ENCODE peak calls at places on chromosomes 12 and 14, in five cellular contexts. C, D, O, Z and L are unnamed samples. For H3K27me3, the result is how much of the 10 kb centered on the place peaks cover.

GRCh38 chr14:75831455-75831854 is 150.3 kb downstream of the TGFB3 start:
- DNase-seq in O (no peak), D (no peak), Z (peak), C (peak), L (peak)

GRCh38 chr12:117042171-117042809 is 56.9 kb downstream of the TESC start:
- DNase-seq in D (no peak), O (no peak), C (peak), Z (no peak), L (peak)

GRCh38 chr14:64845878-64846277 is 33.8 kb downstream of the SPTB start:
- DNase-seq in C (peak), D (no peak), O (no peak), Z (no peak), L (no peak)

GRCh38 chr14:61444215-61444768 is 122.9 kb downstream of the PRKCH start:
- DNase-seq in O (no peak), C (no peak), D (no peak), Z (no peak), L (no peak)

GRCh38 chr12:68259318-68259940 is 6.0 kb upstream of the IL22 start:
- DNase-seq in C (peak), D (peak), Z (no peak), O (no peak), L (no peak)

GRCh38 chr14:20489093-20489994 is 16.0 kb upstream of the RNASE10 start:
- DNase-seq in D (peak), C (no peak), O (no peak), Z (no peak), L (no peak)

GRCh38 chr14:102507026-102507860 is 2.3 kb downstream of the ANKRD9 start:
- DNase-seq in C (no peak), O (no peak), Z (no peak), D (no peak), L (no peak)

GRCh38 chr12:45974171-45974719 is 16.1 kb downstream of the SCAF11 start:
- DNase-seq in D (no peak), O (no peak), C (no peak), Z (no peak), L (peak)

GRCh38 chr12:68158427-68158826 is 1.1 kb downstream of the IFNG start:
- DNase-seq in C (peak), O (no peak), D (no peak), Z (no peak), L (peak)

GRCh38 chr14:95664546-95664945 is 21.7 kb upstream of the TCL1B start:
- DNase-seq in D (no peak), Z (no peak), O (peak), C (no peak), L (no peak)

GRCh38 chr12:92860521-92860920 is 68.6 kb downstream of the EEA1 start:
- DNase-seq in D (no peak), C (no peak), O (no peak), Z (no peak), L (no peak)

GRCh38 chr12:122743895-122744525 is 8.6 kb upstream of the DENR start:
- DNase-seq in D (no peak), C (no peak), O (no peak), Z (no peak), L (no peak)

GRCh38 chr14:54564071-54564798 is 2.7 kb upstream of the SAMD4A start:
- DNase-seq in D (no peak), C (no peak), Z (no peak), O (peak), L (peak)

GRCh38 chr12:14841761-14842160 is 1.6 kb downstream of the ART4 start:
- DNase-seq in Z (peak), O (no peak), D (no peak), C (peak), L (no peak)

GRCh38 chr12:76680940-76681339 is 83.0 kb upstream of the ZDHHC17 start:
- DNase-seq in Z (no peak), D (no peak), C (peak), O (no peak), L (no peak)

GRCh38 chr12:46136239-46136638 is 132.6 kb downstream of the SLC38A1 start:
- DNase-seq in D (no peak), O (no peak), C (no peak), Z (no peak), L (no peak)

GRCh38 chr12:32776258-32776657 is 20.6 kb upstream of the YARS2 start:
- DNase-seq in C (no peak), Z (no peak), D (no peak), O (no peak), L (no peak)

GRCh38 chr12:94100254-94100653 is 48.1 kb upstream of the PLXNC1 start:
- DNase-seq in C (peak), O (no peak), Z (no peak), D (no peak), L (no peak)

GRCh38 chr12:76329163-76329562 is 19.1 kb downstream of the BBS10 start:
- DNase-seq in O (no peak), D (no peak), C (peak), Z (no peak), L (no peak)

GRCh38 chr12:130714591-130715149 is 1.4 kb downstream of the RIMBP2 start:
- DNase-seq in Z (no peak), C (no peak), D (no peak), O (no peak), L (no peak)

GRCh38 chr12:14716848-14717444 is 20.5 kb upstream of the GUCY2C start:
- DNase-seq in Z (no peak), D (no peak), O (peak), C (peak), L (peak)

GRCh38 chr14:75283162-75283883 is 4.7 kb downstream of the FOS start:
- DNase-seq in C (peak), D (no peak), Z (no peak), O (no peak), L (peak)

GRCh38 chr12:46785413-46785812 is 40.4 kb downstream of the SLC38A4 start:
- DNase-seq in Z (no peak), C (no peak), O (no peak), D (no peak), L (no peak)

GRCh38 chr14:23242076-23242475 is 4.3 kb downstream of the RNF212B start:
- DNase-seq in O (no peak), C (no peak), D (no peak), Z (no peak), L (no peak)

GRCh38 chr14:21846227-21846885 is 172.7 kb upstream of the OR4E1 start:
- DNase-seq in Z (peak), D (no peak), C (peak), O (no peak), L (peak)

GRCh38 chr14:24296341-24297157 is 3.0 kb downstream of the DHRS1 start:
- DNase-seq in C (peak), D (peak), O (peak), Z (no peak), L (peak)

GRCh38 chr12:58596381-58596780 is 323.9 kb downstream of the LRIG3 start:
- DNase-seq in O (no peak), C (no peak), D (no peak), Z (no peak), L (no peak)

GRCh38 chr12:26471560-26471959 is 276.2 kb downstream of the SSPN start:
- DNase-seq in Z (no peak), C (peak), D (peak), O (peak), L (no peak)

GRCh38 chr14:75188520-75189267 is 12.3 kb upstream of the TMED10 start:
- DNase-seq in Z (no peak), D (peak), O (peak), C (no peak), L (no peak)

GRCh38 chr12:123251403-123252076 is 18.3 kb downstream of the MTRFR start:
- DNase-seq in O (no peak), C (no peak), Z (no peak), D (no peak), L (no peak)

GRCh38 chr12:93813972-93814821 is 137.0 kb downstream of the CRADD start:
- DNase-seq in D (no peak), C (peak), Z (peak), O (no peak), L (no peak)

DNA sequence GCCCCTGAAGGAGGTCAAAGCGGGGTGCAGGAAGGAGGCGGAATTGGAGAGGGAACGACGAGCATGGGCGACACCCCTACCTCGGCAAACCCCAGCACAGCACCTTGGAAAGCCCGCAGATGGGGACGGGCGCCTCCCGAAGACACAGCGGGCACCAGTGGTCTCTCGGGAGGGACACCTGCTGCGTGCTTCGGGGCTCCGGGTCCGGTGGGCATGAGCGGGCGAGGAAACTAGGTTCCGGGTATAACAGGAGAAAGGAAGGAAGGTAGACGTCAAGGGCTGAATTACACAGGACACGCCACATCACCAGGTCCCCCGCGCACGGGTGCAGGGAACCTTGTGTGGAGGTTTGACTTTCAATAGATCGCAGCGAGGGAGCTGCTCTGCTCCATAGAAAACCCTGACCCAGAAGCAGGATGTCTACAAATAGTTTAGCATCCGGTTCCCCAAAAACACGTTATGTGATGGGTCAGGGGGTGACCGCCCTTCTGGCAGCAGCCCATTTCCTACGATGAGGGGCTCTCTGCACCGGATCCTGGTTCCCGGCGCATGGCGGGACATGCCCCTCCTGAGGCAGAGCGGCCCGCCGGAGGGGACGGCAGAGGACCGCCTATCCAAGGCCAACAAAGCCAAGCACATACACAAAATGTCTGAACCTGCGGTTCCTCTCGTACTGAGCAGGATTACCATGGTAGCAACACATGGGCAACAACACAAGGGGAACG is 196.9 kb downstream of the ALG10 start:
- DNase-seq in Z (no peak), C (no peak), O (peak), D (no peak), L (no peak)
- H3K4me3 ChIP-seq in Z (peak), C (no peak), O (peak), D (no peak), L (no peak)

GRCh38 chr14:68043752-68044151 is 224.2 kb downstream of the RAD51B start:
- DNase-seq in D (no peak), O (no peak), C (no peak), Z (no peak), L (no peak)
- H3K27me3 ChIP-seq in D (under half), O (under half), C (under half), Z (under half), L (under half)

GRCh38 chr14:52078721-52079120 is 9.9 kb upstream of the NID2 start:
- DNase-seq in D (no peak), O (no peak), Z (no peak), C (no peak), L (no peak)

GRCh38 chr14:52080817-52081755 is 12.2 kb upstream of the NID2 start:
- DNase-seq in O (no peak), C (peak), Z (no peak), D (no peak), L (peak)

GRCh38 chr14:52079239-52079956 is 10.5 kb upstream of the NID2 start:
- DNase-seq in Z (no peak), O (no peak), D (no peak), C (peak), L (peak)

GRCh38 chr14:52081964-52082363 is 13.1 kb upstream of the NID2 start:
- DNase-seq in O (no peak), C (no peak), D (no peak), Z (no peak), L (no peak)

GRCh38 chr14:52080171-52080800 is 11.4 kb upstream of the NID2 start:
- DNase-seq in C (peak), Z (no peak), D (no peak), O (no peak), L (peak)
- H3K4me3 ChIP-seq in C (no peak), Z (no peak), D (no peak), O (no peak), L (no peak)

DNA sequence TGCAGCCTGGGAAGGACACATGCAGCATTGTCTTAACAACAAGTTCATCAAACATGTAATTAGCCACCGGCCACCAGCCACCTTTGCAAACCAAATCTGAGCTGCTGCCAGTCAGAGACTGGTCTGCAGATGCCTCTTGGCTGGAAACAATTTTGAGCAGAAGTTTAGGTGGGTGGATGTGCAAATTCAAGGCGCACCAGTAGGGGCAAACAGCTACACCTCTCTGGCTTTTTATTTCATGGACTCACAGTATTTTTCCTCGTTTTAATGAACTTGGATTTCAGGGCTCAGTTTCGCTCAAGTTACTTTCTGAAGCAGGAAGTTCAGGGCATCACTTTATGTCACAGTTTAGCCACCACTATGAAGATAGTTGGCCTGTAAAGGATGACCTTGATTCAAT is 94.3 kb downstream of the OTX2 start:
- DNase-seq in C (no peak), Z (no peak), O (no peak), D (no peak), L (no peak)
- H3K27me3 ChIP-seq in C (under half), Z (under half), O (under half), D (under half), L (under half)

DNA sequence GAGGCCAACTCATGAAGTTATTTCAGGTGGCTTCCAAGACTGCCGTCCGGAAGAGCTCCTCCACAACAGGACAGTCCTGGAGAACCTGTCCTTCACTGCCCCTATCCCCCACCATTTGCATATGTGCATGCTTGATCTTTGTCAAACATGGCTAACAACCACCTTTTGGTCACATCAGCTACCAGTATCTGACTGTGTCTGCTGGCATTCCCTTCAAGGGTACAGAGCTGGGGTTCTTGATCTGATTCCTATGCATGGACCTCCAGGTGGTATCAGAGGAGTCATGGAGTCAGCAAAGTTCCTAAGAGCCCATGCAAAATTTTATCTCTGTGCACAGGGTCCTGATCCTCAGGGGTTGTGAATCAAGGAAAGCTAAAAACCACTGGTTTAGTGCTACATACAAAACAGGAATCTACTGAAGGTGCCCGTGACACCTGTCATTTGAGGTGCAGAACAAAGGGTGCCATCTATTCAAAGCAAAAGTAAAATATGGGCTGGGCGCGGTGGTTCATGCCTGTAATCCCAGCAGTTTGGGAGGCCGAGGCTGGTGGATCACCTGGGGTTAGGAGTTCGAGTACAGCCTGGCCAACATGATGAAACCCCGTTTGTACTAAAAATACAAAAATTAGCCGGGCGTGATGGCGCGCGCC is 3.8 kb downstream of the PPTC7 start:
- DNase-seq in Z (no peak), O (no peak), C (no peak), D (no peak), L (no peak)
- H3K4me3 ChIP-seq in Z (no peak), O (peak), C (no peak), D (peak), L (no peak)

GRCh38 chr14:36807727-36808126 is 146.1 kb downstream of the PAX9 start:
- DNase-seq in Z (no peak), D (no peak), O (no peak), C (no peak), L (no peak)

GRCh38 chr14:36810209-36810608 is 148.5 kb downstream of the PAX9 start:
- DNase-seq in D (no peak), O (no peak), Z (no peak), C (no peak), L (no peak)

GRCh38 chr14:36805116-36805515 is 143.5 kb downstream of the PAX9 start:
- DNase-seq in D (no peak), Z (no peak), C (no peak), O (no peak), L (no peak)
- H3K27me3 ChIP-seq in D (under half), Z (under half), C (under half), O (under half), L (under half)

GRCh38 chr14:92950193-92950540 is 27.2 kb downstream of the CHGA start:
- DNase-seq in Z (no peak), C (no peak), D (no peak), O (no peak), L (no peak)
- H3K4me3 ChIP-seq in Z (no peak), C (no peak), D (no peak), O (no peak), L (no peak)

GRCh38 chr12:54052745-54053624 is 650 bp upstream of the HOXC4 start:
- DNase-seq in C (no peak), Z (no peak), O (peak), D (peak), L (no peak)
- H3K27me3 ChIP-seq in C (half or more), Z (under half), O (under half), D (under half), L (under half)

GRCh38 chr14:94612580-94613554 is 676 bp downstream of the SERPINA3 start:
- DNase-seq in C (no peak), D (no peak), O (no peak), Z (no peak), L (no peak)
- H3K4me3 ChIP-seq in C (no peak), D (no peak), O (no peak), Z (peak), L (no peak)

GRCh38 chr14:96690713-96691383 is 106.3 kb upstream of the VRK1 start:
- DNase-seq in D (no peak), O (no peak), C (no peak), Z (no peak), L (no peak)

GRCh38 chr14:96693986-96694385 is 103.2 kb upstream of the VRK1 start:
- DNase-seq in Z (no peak), O (no peak), C (no peak), D (no peak), L (no peak)

GRCh38 chr14:96698846-96699543 is 98.2 kb upstream of the VRK1 start:
- DNase-seq in Z (no peak), C (no peak), D (peak), O (peak), L (no peak)

GRCh38 chr14:96688629-96689028 is 108.6 kb upstream of the VRK1 start:
- DNase-seq in D (no peak), Z (no peak), C (no peak), O (no peak), L (no peak)

DNA sequence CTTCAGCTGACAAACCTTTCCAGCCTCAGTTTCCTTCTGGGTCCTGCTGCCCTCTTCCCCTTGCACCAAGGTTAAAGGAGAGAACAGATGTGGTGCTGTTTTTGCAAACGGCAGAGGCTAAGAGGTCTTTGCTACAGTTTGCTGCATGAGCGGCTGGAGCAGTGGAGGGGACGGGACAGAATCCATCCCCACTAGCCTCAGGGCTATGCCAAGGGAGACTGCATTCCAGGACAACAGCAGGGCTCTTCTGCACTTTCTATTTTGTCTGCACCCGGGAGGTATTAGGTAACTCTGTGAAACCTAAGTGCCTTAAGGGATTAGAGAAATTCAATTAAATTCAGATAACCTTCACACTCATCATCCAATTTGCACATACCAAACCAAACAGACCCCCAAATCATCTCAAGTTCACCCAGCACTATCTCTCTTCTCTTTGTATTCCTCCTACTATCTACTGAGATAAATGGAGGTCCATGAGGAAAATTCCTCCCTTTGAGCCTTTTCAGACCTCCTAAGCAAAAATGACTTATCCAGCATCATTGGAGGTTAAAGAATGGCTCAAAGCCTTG is 103.8 kb upstream of the VRK1 start:
- DNase-seq in Z (no peak), C (no peak), O (no peak), D (no peak), L (no peak)
- H3K27me3 ChIP-seq in Z (under half), C (under half), O (under half), D (under half), L (under half)